ENCODE peak calls at places on chromosomes 7 and 10, in seven cellular contexts. K is HFF-Myc, N is endothelial cell, P is body of pancreas, J is left lung, W is Calu3, O is OCI-LY7. V is an unnamed sample.

GRCh38 chr10:12241810-12242529 is 46.0 kb downstream of the CDC123 start:
- DNase-seq in K (no peak), J (no peak), W (no peak), O (no peak), N (no peak), P (no peak), V (peak)

GRCh38 chr10:64977912-64978311 is 1456.7 kb downstream of the REEP3 start:
- DNase-seq in W (no peak), J (no peak), O (no peak), N (no peak), K (no peak), P (no peak), V (no peak)

GRCh38 chr7:92402920-92403759 is 44.1 kb upstream of the GATAD1 start:
- DNase-seq in J (no peak), N (no peak), W (no peak), O (no peak), P (no peak), K (no peak), V (no peak)

GRCh38 chr10:59753267-59753666 is at the start of gene MRLN:
- DNase-seq in J (no peak), W (no peak), N (no peak), K (no peak), P (no peak), O (no peak), V (no peak)

GRCh38 chr7:136033413-136034031 is 56.4 kb upstream of the MTPN start:
- DNase-seq in J (no peak), P (no peak), K (no peak), W (no peak), N (no peak), O (no peak), V (no peak)

GRCh38 chr10:48390933-48391845 is 84.7 kb downstream of the MAPK8 start:
- DNase-seq in N (no peak), W (no peak), K (no peak), O (no peak), J (no peak), P (no peak), V (peak)

GRCh38 chr10:86035791-86036543 is 330.6 kb downstream of the GRID1 start:
- DNase-seq in K (no peak), O (no peak), P (peak), W (no peak), J (no peak), N (no peak), V (no peak)

GRCh38 chr7:47938574-47939165 is 9.6 kb downstream of the PKD1L1 start:
- DNase-seq in N (no peak), P (no peak), J (no peak), K (no peak), O (peak), W (no peak), V (no peak)

GRCh38 chr10:35219906-35220890 is 93.6 kb downstream of the CREM start:
- DNase-seq in N (no peak), J (no peak), K (no peak), W (no peak), O (no peak), P (no peak), V (no peak)

GRCh38 chr7:68770649-68771048 is 827.6 kb upstream of the AUTS2 start:
- DNase-seq in O (no peak), W (no peak), N (no peak), P (peak), J (no peak), K (no peak), V (no peak)

GRCh38 chr10:54133201-54133600 is 667.8 kb downstream of the PCDH15 start:
- DNase-seq in K (no peak), P (no peak), O (no peak), J (no peak), N (no peak), W (no peak), V (no peak)
- TF ChIP-seq CTCF in K (no peak), P (peak), O (peak), J (peak), N (peak), W (peak), V (peak)

DNA sequence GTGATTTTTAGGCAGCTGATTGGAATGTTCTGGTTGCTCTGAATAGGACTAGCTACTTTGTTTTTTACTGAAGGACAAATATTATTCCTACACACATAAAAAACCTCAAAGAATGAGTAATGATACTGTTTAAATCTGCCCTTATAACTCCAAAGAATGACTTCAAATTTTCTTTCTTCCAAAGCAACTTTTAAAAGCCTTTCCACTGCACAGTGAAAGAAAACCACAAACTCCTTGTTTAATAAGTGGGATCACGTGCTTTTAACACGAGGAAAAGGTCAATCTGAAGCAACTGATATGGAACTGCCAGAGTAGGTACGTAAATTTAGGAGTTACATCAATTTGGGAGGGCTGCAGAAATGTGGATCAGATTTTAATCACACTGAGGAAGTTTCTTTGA is 8.0 kb upstream of the PRKCQ start:
- DNase-seq in O (no peak), J (no peak), K (no peak), W (no peak), N (no peak), P (no peak), V (no peak)
- TF ChIP-seq CTCF in O (no peak), J (no peak), K (no peak), W (no peak), N (no peak), P (no peak), V (no peak)

GRCh38 chr10:79266543-79267312 is 80.5 kb upstream of the PPIF start:
- DNase-seq in W (no peak), N (peak), P (peak), J (peak), K (peak), O (peak), V (peak)

GRCh38 chr10:79268100-79268670 is 79.1 kb upstream of the PPIF start:
- DNase-seq in W (no peak), N (no peak), J (no peak), K (no peak), O (no peak), P (no peak), V (no peak)

GRCh38 chr10:79268717-79269116 is 78.6 kb upstream of the PPIF start:
- DNase-seq in W (no peak), K (no peak), N (no peak), P (no peak), J (no peak), O (no peak), V (no peak)

GRCh38 chr10:79266092-79266491 is 81.2 kb upstream of the PPIF start:
- DNase-seq in W (no peak), O (no peak), J (no peak), K (no peak), P (no peak), N (no peak), V (no peak)

GRCh38 chr10:79267449-79267848 is 79.8 kb upstream of the PPIF start:
- DNase-seq in J (no peak), O (no peak), N (no peak), K (no peak), P (no peak), W (no peak), V (no peak)
- TF ChIP-seq CTCF in J (no peak), O (peak), N (no peak), K (peak), P (no peak), W (no peak), V (no peak)

DNA sequence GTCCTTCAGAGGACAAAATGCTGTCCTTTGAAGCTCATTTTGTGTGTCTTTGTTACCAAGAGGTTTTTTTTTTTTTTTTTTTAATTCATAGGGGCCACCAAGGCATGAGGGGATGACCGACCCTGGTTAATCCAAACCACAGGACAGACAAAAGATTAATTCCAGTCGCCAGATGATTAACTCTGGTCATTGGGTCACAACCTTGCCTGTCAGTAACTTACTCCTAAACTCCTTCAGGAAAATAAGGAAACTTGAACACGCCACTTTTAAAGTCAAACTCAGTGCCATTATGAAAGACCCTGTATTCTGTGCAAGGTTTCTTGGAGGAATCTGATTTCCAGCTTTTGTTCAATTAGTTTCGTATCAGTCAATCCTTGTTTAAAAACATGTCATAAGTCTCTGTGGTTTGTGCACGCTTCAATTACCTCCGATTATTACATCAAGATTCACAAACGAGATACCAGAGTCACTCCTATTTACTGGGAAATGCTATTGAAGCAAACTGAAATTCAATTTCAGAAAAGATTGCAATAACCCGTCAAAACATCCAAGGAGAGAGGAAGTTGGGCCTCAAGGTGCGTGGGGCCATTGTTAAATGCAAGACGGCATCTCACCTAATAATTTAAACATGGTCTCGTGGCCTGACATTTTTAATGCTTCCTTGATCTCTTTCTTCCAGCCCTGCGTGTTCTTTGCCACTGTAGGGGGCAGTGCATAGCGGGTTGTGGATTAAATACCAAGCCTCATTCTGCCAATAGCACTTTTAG is 44.0 kb downstream of the NRP1 start:
- DNase-seq in O (no peak), J (no peak), W (peak), P (no peak), N (no peak), K (no peak), V (no peak)
- TF ChIP-seq CTCF in O (peak), J (no peak), W (no peak), P (no peak), N (no peak), K (peak), V (no peak)

GRCh38 chr10:72241853-72242252 is 25.8 kb upstream of the ASCC1 start:
- DNase-seq in O (no peak), P (no peak), J (no peak), W (no peak), N (no peak), K (no peak), V (no peak)
- TF ChIP-seq CTCF in O (no peak), P (no peak), J (no peak), W (no peak), N (no peak), K (no peak), V (no peak)

GRCh38 chr7:155357573-155358041 is 59.9 kb downstream of the INSIG1 start:
- DNase-seq in K (no peak), W (no peak), O (no peak), P (no peak), J (peak), N (no peak), V (no peak)

GRCh38 chr7:155358066-155358947 is 60.6 kb downstream of the INSIG1 start:
- DNase-seq in P (no peak), O (no peak), J (peak), K (no peak), N (no peak), W (no peak), V (no peak)

GRCh38 chr7:155355745-155356144 is 58.1 kb downstream of the INSIG1 start:
- DNase-seq in O (no peak), W (no peak), J (peak), N (no peak), P (no peak), K (no peak), V (no peak)

GRCh38 chr7:155355176-155355575 is 57.5 kb downstream of the INSIG1 start:
- DNase-seq in N (no peak), K (no peak), O (no peak), P (no peak), W (no peak), J (peak), V (no peak)

DNA sequence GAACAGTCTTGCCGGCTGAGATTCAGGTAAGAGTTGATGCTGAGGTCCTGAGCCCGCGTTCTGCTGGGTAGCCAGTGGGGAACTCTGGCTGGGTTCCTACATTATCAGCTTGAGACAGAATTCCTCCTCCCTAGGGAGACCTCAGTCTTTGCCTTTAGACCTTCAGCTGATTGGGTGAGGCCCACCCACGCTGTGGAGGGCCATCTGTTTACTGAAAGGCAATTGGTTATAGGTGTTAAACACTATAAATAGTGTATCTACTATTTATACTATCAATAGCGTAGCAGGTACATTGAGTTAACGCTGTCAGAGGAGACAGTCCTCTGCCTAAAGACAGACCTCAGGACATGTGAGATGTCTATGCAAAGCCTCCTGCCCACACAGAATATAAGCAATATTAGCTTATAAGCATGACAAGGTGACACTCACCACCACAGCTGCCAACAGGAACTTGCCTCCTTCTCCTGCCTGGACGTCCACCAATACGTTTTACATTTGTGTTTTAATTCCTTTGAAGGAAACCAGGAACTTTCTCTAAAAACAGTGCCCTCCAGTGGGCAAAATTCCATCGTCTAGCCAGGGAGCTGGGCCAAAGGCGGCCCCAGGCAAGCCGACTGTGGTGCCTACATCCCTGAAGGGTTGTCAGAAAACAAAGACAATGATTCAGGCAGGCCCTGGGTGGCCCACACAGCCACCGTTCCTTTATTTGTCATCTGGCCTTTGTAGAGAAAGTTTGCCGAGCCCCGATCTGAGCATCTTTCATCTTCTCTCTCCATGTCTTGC is 58.8 kb downstream of the INSIG1 start:
- DNase-seq in O (no peak), N (peak), W (peak), P (peak), J (peak), K (no peak), V (no peak)
- TF ChIP-seq CTCF in O (peak), N (peak), W (peak), P (peak), J (no peak), K (peak), V (peak)

DNA sequence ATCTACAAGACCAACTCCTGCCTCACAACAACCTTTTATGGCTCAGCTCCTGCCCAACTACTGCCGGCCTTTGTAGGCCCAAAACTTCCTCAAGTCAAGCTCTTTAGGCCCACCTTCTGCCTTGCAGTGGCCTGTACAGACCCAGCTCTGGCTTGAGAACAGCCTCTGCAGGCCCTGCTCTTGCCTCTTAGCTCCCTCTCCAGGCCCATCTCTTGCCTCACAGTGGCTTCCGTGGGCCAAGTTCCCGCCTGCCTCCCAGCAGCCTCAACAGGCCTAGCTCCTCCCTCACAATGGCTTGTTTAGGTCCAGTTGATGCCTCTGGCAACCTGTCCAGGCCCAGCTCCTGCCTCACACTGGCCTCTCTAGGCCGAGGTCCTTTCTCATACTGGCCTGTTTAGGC is 32.4 kb upstream of the VKORC1L1 start:
- DNase-seq in P (no peak), N (no peak), O (no peak), W (no peak), K (no peak), J (no peak), V (peak)
- TF ChIP-seq CTCF in P (no peak), N (no peak), O (no peak), W (no peak), K (no peak), J (peak), V (peak)

DNA sequence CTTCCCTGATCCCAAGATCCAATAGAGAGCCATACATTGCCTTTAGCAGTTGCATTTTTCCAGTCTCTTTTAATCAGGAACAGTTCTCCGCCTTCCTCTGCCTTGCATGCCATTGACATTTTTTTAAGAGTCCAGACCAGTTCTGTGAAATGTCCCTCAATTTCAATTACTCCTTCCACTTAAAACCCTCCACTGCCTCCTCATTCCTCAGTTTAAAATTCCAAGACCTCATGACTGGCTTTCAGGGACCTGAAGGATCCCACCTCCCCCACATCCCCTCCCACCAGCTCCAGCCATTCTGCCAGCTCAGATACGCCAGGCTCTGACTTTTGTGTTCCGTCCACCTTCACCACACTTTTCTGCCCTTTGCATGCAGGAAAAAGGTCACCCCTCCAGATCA is 8.8 kb downstream of the TNRC18 start:
- DNase-seq in N (no peak), P (no peak), O (no peak), K (no peak), J (no peak), W (no peak), V (no peak)
- TF ChIP-seq CTCF in N (no peak), P (no peak), O (no peak), K (no peak), J (no peak), W (no peak), V (no peak)

GRCh38 chr7:7330997-7331396 is 148.7 kb downstream of the C1GALT1 start:
- DNase-seq in P (no peak), N (no peak), K (no peak), W (no peak), O (no peak), J (no peak), V (no peak)
- TF ChIP-seq CTCF in P (no peak), N (no peak), K (no peak), W (no peak), O (no peak), J (no peak), V (no peak)